ENCODE peak calls at places on chromosome 3, in four cellular contexts. V, F, E and J are unnamed samples.

GRCh38 chr3:147740928-147741327 is 331.8 kb downstream of the ZIC1 start:
- DNase-seq in V (no peak), F (no peak), E (no peak), J (no peak)

GRCh38 chr3:44412365-44412764 is 65.1 kb downstream of the ZNF445 start:
- DNase-seq in V (no peak), F (no peak), E (no peak), J (no peak)

GRCh38 chr3:98331329-98331728 is 22.3 kb upstream of the OR5K4 start:
- DNase-seq in V (no peak), F (no peak), E (no peak), J (no peak)

GRCh38 chr3:29430558-29430971 is 149.7 kb downstream of the RBMS3 start:
- DNase-seq in V (no peak), F (no peak), E (peak; percentile 52), J (no peak)

GRCh38 chr3:127204841-127205582 is 12.1 kb downstream of the PRR23E start:
- DNase-seq in V (peak; percentile 12), F (no peak), E (no peak), J (no peak)

GRCh38 chr3:151156618-151157216 is 46.3 kb downstream of the GPR171 start:
- DNase-seq in V (no peak), F (no peak), E (peak; percentile 67), J (peak; percentile 49)

GRCh38 chr3:129313983-129314756 is 35.5 kb downstream of the HMCES start:
- DNase-seq in V (no peak), F (peak; percentile 36), E (peak; percentile 56), J (peak; percentile 7)

GRCh38 chr3:33915796-33916589 is 117.6 kb downstream of the PDCD6IP start:
- DNase-seq in V (no peak), F (no peak), E (peak; percentile 35), J (no peak)

GRCh38 chr3:37963635-37964034 is 27.0 kb upstream of the VILL start:
- DNase-seq in V (no peak), F (no peak), E (no peak), J (no peak)

GRCh38 chr3:123546133-123546755 is 38.6 kb downstream of the HACD2 start:
- DNase-seq in V (no peak), F (no peak), E (peak; percentile 58), J (no peak)

GRCh38 chr3:21645121-21645897 is 105.7 kb downstream of the ZNF385D start:
- DNase-seq in V (peak; percentile 57), F (peak; percentile 23), E (peak; percentile 70), J (no peak)

GRCh38 chr3:149085828-149086231 is 503 bp downstream of the HLTF start:
- DNase-seq in V (no peak), F (no peak), E (peak; percentile 63), J (no peak)

GRCh38 chr3:62679988-62680387 is 195.2 kb downstream of the CADPS start:
- DNase-seq in V (no peak), F (no peak), E (no peak), J (no peak)

GRCh38 chr3:36907911-36908646 is 36.8 kb downstream of the TRANK1 start:
- DNase-seq in V (peak; percentile 34), F (no peak), E (peak; percentile 73), J (peak; percentile 66)

GRCh38 chr3:135806342-135806741 is 159.2 kb upstream of the PPP2R3A start:
- DNase-seq in V (no peak), F (no peak), E (no peak), J (no peak)

GRCh38 chr3:126300761-126301481 is 56.3 kb downstream of the KLF15 start:
- DNase-seq in V (peak; percentile 69), F (no peak), E (no peak), J (no peak)

GRCh38 chr3:159884661-159885402 is 103.8 kb upstream of the IL12A start:
- DNase-seq in V (no peak), F (no peak), E (peak; percentile 63), J (no peak)

GRCh38 chr3:70982700-70983140 is 600.8 kb downstream of the FOXP1 start:
- DNase-seq in V (peak; percentile 53), F (peak; percentile 46), E (peak; percentile 93), J (no peak)

GRCh38 chr3:19346734-19347133 is 198.4 kb downstream of the KCNH8 start:
- DNase-seq in V (no peak), F (no peak), E (no peak), J (no peak)

GRCh38 chr3:107222927-107223326 is 154.3 kb upstream of the CCDC54 start:
- DNase-seq in V (no peak), F (no peak), E (peak; percentile 86), J (no peak)

GRCh38 chr3:61727435-61727834 is 166.1 kb downstream of the PTPRG start:
- DNase-seq in V (no peak), F (no peak), E (no peak), J (no peak)

GRCh38 chr3:150309557-150309956 is 98.5 kb upstream of the TSC22D2 start:
- DNase-seq in V (no peak), F (no peak), E (peak; percentile 49), J (no peak)

GRCh38 chr3:123038751-123039150 is 11.2 kb upstream of the SEMA5B start:
- DNase-seq in V (no peak), F (no peak), E (no peak), J (no peak)

GRCh38 chr3:4828279-4829030 is 150.8 kb upstream of the BHLHE40 start:
- DNase-seq in V (peak; percentile 68), F (peak; percentile 55), E (peak; percentile 87), J (no peak)

GRCh38 chr3:192042116-192042515 is 581.2 kb downstream of the PYDC2 start:
- DNase-seq in V (no peak), F (no peak), E (no peak), J (no peak)

GRCh38 chr3:14565791-14566588 is 25.8 kb upstream of the GRIP2 start:
- DNase-seq in V (no peak), F (no peak), E (peak; percentile 41), J (no peak)

GRCh38 chr3:152595975-152596832 is 238.7 kb upstream of the P2RY1 start:
- DNase-seq in V (peak; percentile 51), F (no peak), E (peak; percentile 68), J (peak; percentile 0)

GRCh38 chr3:33128706-33129105 is 14.9 kb downstream of the CRTAP start:
- DNase-seq in V (no peak), F (no peak), E (peak; percentile 39), J (no peak)

GRCh38 chr3:23804441-23805227 is 1.1 kb upstream of the UBE2E1 start:
- DNase-seq in V (no peak), F (no peak), E (no peak), J (no peak)

GRCh38 chr3:58206406-58207011 is 4.3 kb downstream of the DNASE1L3 start:
- DNase-seq in V (no peak), F (no peak), E (peak; percentile 90), J (no peak)

GRCh38 chr3:40044487-40044886 is 235.1 kb downstream of the MYRIP start:
- DNase-seq in V (no peak), F (no peak), E (peak; percentile 93), J (no peak)

GRCh38 chr3:195258449-195259145 is 12.4 kb downstream of the XXYLT1 start:
- DNase-seq in V (no peak), F (no peak), E (no peak), J (peak; percentile 25)

GRCh38 chr3:195257454-195258448 is 13.2 kb downstream of the XXYLT1 start:
- DNase-seq in V (no peak), F (no peak), E (no peak), J (no peak)

GRCh38 chr3:195255176-195255500 is 15.8 kb downstream of the XXYLT1 start:
- DNase-seq in V (no peak), F (no peak), E (no peak), J (no peak)

GRCh38 chr3:195255571-195256501 is 15.1 kb downstream of the XXYLT1 start:
- DNase-seq in V (no peak), F (no peak), E (no peak), J (no peak)

DNA sequence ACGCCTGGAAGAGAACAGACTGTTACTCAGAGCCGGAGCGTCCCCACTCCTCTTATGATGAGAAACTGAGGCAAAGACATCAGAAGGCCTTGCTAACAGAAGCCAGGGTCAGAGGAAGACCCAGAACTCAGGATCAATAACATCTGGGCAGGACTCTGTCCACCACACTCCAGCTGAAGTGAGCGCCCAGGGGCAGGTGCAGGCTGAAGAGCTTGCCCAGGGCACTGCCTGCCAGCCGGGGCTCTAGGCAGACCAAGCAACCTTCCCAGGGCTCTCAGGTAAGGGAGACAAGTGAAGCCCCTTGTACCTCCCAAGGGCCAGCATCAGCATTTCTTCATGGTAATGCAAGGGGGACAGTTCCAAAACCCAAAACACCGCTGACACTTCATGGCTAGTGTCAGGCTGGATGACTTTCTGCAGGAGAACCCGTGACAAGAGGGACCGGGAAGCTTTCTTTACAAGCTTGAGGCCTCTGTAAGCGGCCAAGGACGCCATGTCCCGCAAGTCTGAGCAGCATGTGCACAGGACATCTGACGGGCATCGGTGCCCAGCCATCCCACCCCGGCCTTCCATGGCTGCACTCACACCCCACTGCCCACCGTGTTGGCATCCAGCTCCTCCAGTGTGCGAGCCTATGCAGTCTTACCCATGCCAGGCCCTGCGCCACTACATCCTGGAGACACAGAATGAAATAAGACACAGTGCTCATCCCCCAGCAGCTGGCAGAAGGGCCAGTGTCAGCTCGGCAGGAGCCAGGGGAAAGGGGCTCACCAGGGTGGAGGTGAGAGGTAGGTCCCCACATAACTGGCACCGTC is 14.1 kb downstream of the XXYLT1 start:
- DNase-seq in V (no peak), F (no peak), E (no peak), J (no peak)
- H3K27ac ChIP-seq in V (no peak overlapping the region), F (no peak overlapping the region), E (no peak overlapping the region), J (no peak overlapping the region)

DNA sequence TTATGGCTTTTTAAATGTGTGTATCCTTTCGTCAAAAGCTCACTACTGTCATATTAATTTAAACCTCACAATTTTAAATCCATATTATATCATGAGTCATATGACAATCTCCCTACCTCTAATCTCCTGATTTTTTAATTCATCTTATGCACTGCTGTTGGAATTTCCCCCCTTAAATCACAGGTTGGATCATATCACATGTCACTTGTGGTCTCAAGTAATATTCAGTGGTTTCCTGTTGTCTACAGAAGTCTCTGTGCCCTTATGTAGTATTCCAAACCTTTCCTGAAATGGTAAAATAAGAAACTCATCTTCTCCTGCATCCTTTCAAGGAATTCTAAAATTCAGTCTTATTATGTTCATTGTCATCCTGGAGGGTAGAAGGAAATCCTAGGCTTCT is 116.0 kb upstream of the CBLB start:
- DNase-seq in V (no peak), F (no peak), E (no peak), J (no peak)
- H3K9me3 ChIP-seq in V (no peaks in the 10 kb centered on the region), F (no peaks in the 10 kb centered on the region), E (peaks cover 10% of the 10 kb centered on the region), J (no peaks in the 10 kb centered on the region)

GRCh38 chr3:188683032-188683491 is 488.7 kb upstream of the TPRG1 start:
- DNase-seq in V (peak; percentile 27), F (peak; percentile 73), E (peak; percentile 96), J (no peak)

GRCh38 chr3:188687389-188687788 is 484.4 kb upstream of the TPRG1 start:
- DNase-seq in V (no peak), F (peak; percentile 27), E (peak; percentile 85), J (no peak)

GRCh38 chr3:188685789-188686188 is 486.0 kb upstream of the TPRG1 start:
- DNase-seq in V (no peak), F (no peak), E (no peak), J (no peak)

GRCh38 chr3:188689101-188689574 is 482.6 kb upstream of the TPRG1 start:
- DNase-seq in V (peak; percentile 33), F (no peak), E (peak; percentile 93), J (no peak)

GRCh38 chr3:188686319-188686718 is 485.5 kb upstream of the TPRG1 start:
- DNase-seq in V (no peak), F (no peak), E (no peak), J (no peak)
- H3K4me3 ChIP-seq in V (no peak overlapping the region), F (no peak overlapping the region), E (no peak overlapping the region), J (no peak overlapping the region)

DNA sequence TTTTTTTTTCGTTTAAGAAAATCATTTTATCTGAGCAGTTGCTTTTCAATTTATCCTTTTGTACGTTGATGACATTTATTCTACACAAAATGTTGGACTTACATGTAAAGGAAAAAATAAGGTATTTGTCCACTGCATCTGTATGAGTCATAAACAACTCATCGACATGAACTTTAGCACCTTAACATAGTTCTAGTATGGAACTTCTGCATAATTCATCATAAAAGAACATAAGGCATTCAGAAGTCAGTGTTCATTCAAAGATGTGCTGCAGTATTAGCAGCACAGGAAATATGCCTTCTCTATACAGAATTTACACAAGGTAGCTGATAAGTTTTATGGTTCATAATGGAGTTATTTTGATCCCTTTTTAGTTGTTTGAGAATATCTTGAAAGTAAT is 801.6 kb downstream of the CADM2 start:
- DNase-seq in V (no peak), F (no peak), E (no peak), J (no peak)
- H3K27ac ChIP-seq in V (no peak overlapping the region), F (no peak overlapping the region), E (no peak overlapping the region), J (no peak overlapping the region)